ENCODE peak calls at places on chromosomes 11 and 22, in nine cellular contexts. F is astrocyte of the cerebellum, T is thoracic aorta, Z is adrenal gland, I is HCT116, V is body of pancreas, D is pancreas, C is mucosa of descending colon, H is A673. L is an unnamed sample.

GRCh38 chr11:116887909-116888556 is 50.6 kb upstream of the APOA1 start:
- DNase-seq in F (no peak), T (no peak), Z (no peak), I (no peak), V (no peak), D (no peak), C (no peak), H (no peak), L (no peak)

GRCh38 chr11:122020902-122021301 is 95.1 kb downstream of the BLID start:
- DNase-seq in F (no peak), T (no peak), Z (no peak), I (no peak), V (no peak), D (no peak), C (peak; percentile 9), H (peak; percentile 70), L (peak; percentile 42)

GRCh38 chr11:17713851-17714250 is 5.5 kb upstream of the MYOD1 start:
- DNase-seq in F (no peak), T (no peak), Z (no peak), I (no peak), V (no peak), D (no peak), C (no peak), H (no peak), L (no peak)

GRCh38 chr11:11732116-11732515 is 109.7 kb upstream of the USP47 start:
- DNase-seq in F (no peak), T (no peak), Z (no peak), I (no peak), V (no peak), D (no peak), C (no peak), H (no peak), L (no peak)

GRCh38 chr11:3123761-3124733 is 41.1 kb downstream of the OSBPL5 start:
- DNase-seq in F (peak; percentile 93), T (peak; percentile 89), Z (peak; percentile 95), I (peak; percentile 34), V (peak; percentile 65), D (no peak), C (peak; percentile 63), H (no peak), L (peak; percentile 8)

GRCh38 chr11:12543596-12544415 is 130.4 kb upstream of the TEAD1 start:
- DNase-seq in F (no peak), T (no peak), Z (no peak), I (no peak), V (no peak), D (no peak), C (no peak), H (no peak), L (no peak)

GRCh38 chr11:129702410-129703390 is 112.9 kb upstream of the TMEM45B start:
- DNase-seq in F (no peak), T (no peak), Z (no peak), I (no peak), V (no peak), D (no peak), C (no peak), H (no peak), L (no peak)

GRCh38 chr11:69721745-69722144 is 17.9 kb upstream of the FGF19 start:
- DNase-seq in F (no peak), T (no peak), Z (no peak), I (no peak), V (peak; percentile 37), D (no peak), C (peak; percentile 45), H (no peak), L (no peak)

GRCh38 chr11:67252831-67253239 is 13.4 kb upstream of the GRK2 start:
- DNase-seq in F (no peak), T (no peak), Z (no peak), I (no peak), V (peak; percentile 68), D (peak; percentile 36), C (no peak), H (peak; percentile 67), L (peak; percentile 44)

GRCh38 chr22:37184816-37185541 is 3.1 kb downstream of the C1QTNF6 start:
- DNase-seq in F (no peak), T (no peak), Z (no peak), I (no peak), V (no peak), D (no peak), C (no peak), H (no peak), L (no peak)

GRCh38 chr11:70729949-70730348 is 331.6 kb downstream of the CTTN start:
- DNase-seq in F (no peak), T (no peak), Z (no peak), I (no peak), V (no peak), D (no peak), C (no peak), H (no peak), L (no peak)

GRCh38 chr11:6353367-6353987 is 33.2 kb upstream of the CAVIN3 start:
- DNase-seq in F (peak; percentile 19), T (no peak), Z (peak; percentile 60), I (peak; percentile 88), V (peak; percentile 83), D (peak; percentile 70), C (peak; percentile 69), H (peak; percentile 45), L (peak; percentile 31)

GRCh38 chr22:20130319-20130718 is 1.3 kb upstream of the ZDHHC8 start:
- DNase-seq in F (no peak), T (no peak), Z (no peak), I (no peak), V (peak; percentile 25), D (no peak), C (no peak), H (no peak), L (no peak)

GRCh38 chr22:20130739-20131592 is 638 bp upstream of the ZDHHC8 start:
- DNase-seq in F (peak; percentile 49), T (peak; percentile 68), Z (peak; percentile 89), I (peak; percentile 24), V (peak; percentile 88), D (peak; percentile 79), C (peak; percentile 84), H (peak; percentile 82), L (peak; percentile 83)

GRCh38 chr22:20131593-20131855 is at the start of gene ZDHHC8:
- DNase-seq in F (no peak), T (no peak), Z (no peak), I (no peak), V (no peak), D (no peak), C (peak; percentile 58), H (peak; percentile 37), L (peak; percentile 53)

GRCh38 chr22:20132686-20133246 is 1.2 kb downstream of the ZDHHC8 start:
- DNase-seq in F (no peak), T (no peak), Z (no peak), I (no peak), V (no peak), D (no peak), C (no peak), H (no peak), L (no peak)

GRCh38 chr22:20131856-20132685 is 467 bp downstream of the ZDHHC8 start:
- DNase-seq in F (no peak), T (no peak), Z (peak; percentile 53), I (no peak), V (peak; percentile 40), D (no peak), C (peak; percentile 28), H (no peak), L (no peak)
- H3K4me3 ChIP-seq in F (peak overlapping the region; percentile 79), T (peak overlapping the region; percentile 87), Z (peak overlapping the region; percentile 69), I (peak overlapping the region; percentile 92), V (peak overlapping the region; percentile 14), D (peak overlapping the region; percentile 99), C (peak overlapping the region; percentile 94), H (peak overlapping the region; percentile 88), L (peak overlapping the region; percentile 75)

GRCh38 chr11:74425100-74425499 is 26.9 kb upstream of the PGM2L1 start:
- DNase-seq in F (no peak), T (no peak), Z (no peak), I (no peak), V (no peak), D (no peak), C (no peak), H (no peak), L (no peak)
- TF ChIP-seq CTCF in F (no peak), T (no peak), Z (no peak), I (no peak), V (no peak), D (no peak), C (no peak), H (no peak), L (no peak)

DNA sequence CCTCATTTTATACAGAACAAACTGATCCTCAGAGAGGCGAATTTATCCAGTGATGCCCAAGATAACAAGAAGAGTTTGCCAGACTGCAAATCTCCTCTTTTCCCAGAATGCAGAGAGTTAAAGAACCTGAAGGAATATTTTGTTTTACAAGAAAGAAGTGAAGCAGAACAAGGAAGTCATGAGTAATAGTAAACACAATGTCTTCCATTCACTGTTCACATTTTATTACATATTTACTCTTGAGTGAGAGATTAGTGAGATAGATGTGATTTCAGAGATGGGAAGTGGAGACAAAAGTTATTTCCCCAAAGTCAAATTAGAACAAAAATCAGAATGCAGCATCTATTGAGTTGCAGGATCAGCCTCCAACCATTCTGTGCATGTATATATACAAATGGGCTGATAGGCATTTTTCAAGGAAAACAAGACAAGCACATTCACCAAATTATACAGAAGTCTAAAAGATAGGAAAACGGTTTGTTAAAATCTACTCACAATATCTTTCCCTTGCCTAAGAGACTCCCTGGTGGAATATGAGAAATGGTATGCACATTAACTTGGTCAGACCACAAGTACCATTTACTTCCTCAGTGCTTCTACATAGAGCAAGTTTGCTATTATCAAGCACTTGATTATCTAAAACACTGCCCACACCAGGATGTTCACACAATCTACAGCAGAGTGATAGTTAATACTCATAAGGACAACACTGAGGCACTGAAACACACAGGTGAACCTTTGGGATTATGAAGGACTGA is 12.0 kb downstream of the GUCY1A2 start:
- DNase-seq in F (no peak), T (no peak), Z (no peak), I (no peak), V (no peak), D (no peak), C (no peak), H (peak; percentile 61), L (no peak)
- H3K4me3 ChIP-seq in F (no peak overlapping the region), T (no peak overlapping the region), Z (no peak overlapping the region), I (no peak overlapping the region), V (no peak overlapping the region), D (no peak overlapping the region), C (no peak overlapping the region), H (no peak overlapping the region), L (no peak overlapping the region)

GRCh38 chr22:25779426-25779825 is 37.4 kb downstream of the MYO18B start:
- DNase-seq in F (no peak), T (no peak), Z (no peak), I (no peak), V (no peak), D (no peak), C (no peak), H (no peak), L (no peak)

GRCh38 chr22:25779890-25780289 is 37.9 kb downstream of the MYO18B start:
- DNase-seq in F (no peak), T (no peak), Z (no peak), I (no peak), V (no peak), D (no peak), C (no peak), H (no peak), L (no peak)

GRCh38 chr22:25775501-25775900 is 33.5 kb downstream of the MYO18B start:
- DNase-seq in F (no peak), T (no peak), Z (no peak), I (no peak), V (no peak), D (no peak), C (no peak), H (no peak), L (peak; percentile 68)

GRCh38 chr22:25777411-25777810 is 35.4 kb downstream of the MYO18B start:
- DNase-seq in F (no peak), T (no peak), Z (no peak), I (no peak), V (no peak), D (no peak), C (no peak), H (no peak), L (no peak)

GRCh38 chr22:25777870-25778269 is 35.9 kb downstream of the MYO18B start:
- DNase-seq in F (peak; percentile 29), T (no peak), Z (no peak), I (peak; percentile 44), V (peak; percentile 25), D (no peak), C (peak; percentile 44), H (peak; percentile 66), L (peak; percentile 67)
- TF ChIP-seq CTCF in F (peak; percentile 54), T (no peak), Z (peak; percentile 30), I (peak; percentile 62), V (no peak), D (no peak), C (no peak), H (peak; percentile 53), L (peak; percentile 63)